ENCODE peak calls at places on chromosomes 1 and 21, in five cellular contexts. F is EH, C is NCI-H1048, B is endothelial cell, V is left colon. N is an unnamed sample.
A peak's percentile ranks its signal among the peaks of the same experiment; 100 is the strongest.

GRCh38 chr1:102891868-102892625 is 216.3 kb downstream of the COL11A1 start:
- DNase-seq in F (peak; percentile 92), C (no peak), B (no peak), V (no peak), N (no peak)

GRCh38 chr1:175865041-175865766 is 121.8 kb upstream of the TNR start:
- DNase-seq in F (no peak), C (peak; percentile 100), B (no peak), V (no peak), N (no peak)

GRCh38 chr1:5645135-5645399 is 347.2 kb downstream of the NPHP4 start:
- DNase-seq in F (no peak), C (no peak), B (no peak), V (no peak), N (no peak)

GRCh38 chr1:47187926-47188250 is 1.9 kb downstream of the PDZK1IP1 start:
- DNase-seq in F (no peak), C (no peak), B (no peak), V (no peak), N (no peak)

GRCh38 chr1:220684890-220685289 is 5.3 kb upstream of the C1orf115 start:
- DNase-seq in F (no peak), C (no peak), B (no peak), V (no peak), N (no peak)

GRCh38 chr1:77473690-77474089 is 191.9 kb downstream of the AK5 start:
- DNase-seq in F (peak; percentile 93), C (no peak), B (no peak), V (no peak), N (no peak)

GRCh38 chr1:61389926-61390845 is 307.8 kb downstream of the NFIA start:
- DNase-seq in F (no peak), C (no peak), B (no peak), V (peak; percentile 8), N (no peak)

GRCh38 chr21:19878133-19878532 is 1120.1 kb upstream of the NCAM2 start:
- DNase-seq in F (no peak), C (no peak), B (no peak), V (no peak), N (no peak)

GRCh38 chr21:33403128-33403785 is at the start of gene IFNGR2:
- DNase-seq in F (peak; percentile 45), C (no peak), B (peak; percentile 36), V (peak; percentile 65), N (peak; percentile 34)

GRCh38 chr1:226076378-226076777 is 13.9 kb downstream of the H3-3A start:
- DNase-seq in F (no peak), C (no peak), B (no peak), V (no peak), N (no peak)

GRCh38 chr1:113031060-113031933 is 41.7 kb upstream of the LRIG2 start:
- DNase-seq in F (no peak), C (no peak), B (no peak), V (no peak), N (no peak)

GRCh38 chr21:27157097-27157496 is 190.2 kb upstream of the ADAMTS5 start:
- DNase-seq in F (no peak), C (no peak), B (no peak), V (no peak), N (no peak)

GRCh38 chr1:45945426-45945825 is 142.0 kb downstream of the MAST2 start:
- DNase-seq in F (peak; percentile 77), C (no peak), B (no peak), V (no peak), N (no peak)

GRCh38 chr1:155989992-155990325 is 11.6 kb upstream of the ARHGEF2 start:
- DNase-seq in F (no peak), C (no peak), B (no peak), V (no peak), N (no peak)

GRCh38 chr1:230747139-230747730 is at the start of gene CAPN9:
- DNase-seq in F (no peak), C (no peak), B (no peak), V (no peak), N (no peak)

GRCh38 chr1:12450831-12451559 is 167.0 kb downstream of the DHRS3 start:
- DNase-seq in F (no peak), C (no peak), B (no peak), V (no peak), N (peak; percentile 47)

GRCh38 chr1:222247081-222247480 is 300.8 kb downstream of the HHIPL2 start:
- DNase-seq in F (no peak), C (no peak), B (no peak), V (no peak), N (no peak)

GRCh38 chr1:80217377-80217986 is 1211.0 kb upstream of the ADGRL4 start:
- DNase-seq in F (peak; percentile 48), C (no peak), B (peak; percentile 13), V (no peak), N (peak; percentile 47)

GRCh38 chr1:58896211-58897183 is 112.7 kb upstream of the JUN start:
- DNase-seq in F (peak; percentile 38), C (no peak), B (no peak), V (peak; percentile 84), N (peak; percentile 98)

GRCh38 chr1:158045639-158046038 is 52.2 kb downstream of the KIRREL1 start:
- DNase-seq in F (peak; percentile 94), C (no peak), B (no peak), V (no peak), N (no peak)

GRCh38 chr1:12593621-12594066 is 24.4 kb downstream of the DHRS3 start:
- DNase-seq in F (peak; percentile 83), C (no peak), B (no peak), V (peak; percentile 20), N (no peak)

GRCh38 chr1:117077267-117077666 is 17.1 kb downstream of the TTF2 start:
- DNase-seq in F (peak; percentile 87), C (no peak), B (no peak), V (no peak), N (no peak)

GRCh38 chr1:179190861-179191260 is 38.6 kb downstream of the ABL2 start:
- DNase-seq in F (no peak), C (no peak), B (no peak), V (no peak), N (no peak)

GRCh38 chr1:156126701-156127534 is 12.4 kb downstream of the LMNA start:
- DNase-seq in F (peak; percentile 98), C (no peak), B (no peak), V (peak; percentile 42), N (no peak)

N was measured in SJCRH30.